ENCODE peak calls at places on chromosomes 11 and 22, in seven cellular contexts. One of them, this sample, is unnamed.

GRCh38 chr22:47567741-47568140 is 805.3 kb downstream of the TBC1D22A start:
- DNase-seq in fibroblast of pulmonary artery: no peak
- DNase-seq in CD8-positive, alpha-beta T cell: no peak
- DNase-seq in cardiac fibroblast: no peak
- DNase-seq in choroid plexus epithelial cell: no peak
- DNase-seq in GM12865: no peak
- DNase-seq in NCI-H446: no peak
- DNase-seq in this sample: no peak

GRCh38 chr22:20621162-20621561 is 113.8 kb downstream of the MED15 start:
- DNase-seq in fibroblast of pulmonary artery: no peak
- DNase-seq in cardiac fibroblast: no peak
- DNase-seq in CD8-positive, alpha-beta T cell: no peak
- DNase-seq in NCI-H446: no peak
- DNase-seq in choroid plexus epithelial cell: no peak
- DNase-seq in GM12865: no peak
- DNase-seq in this sample: no peak

GRCh38 chr11:43969543-43969942 is 27.1 kb downstream of the C11orf96 start:
- DNase-seq in cardiac fibroblast: peak; percentile 44
- DNase-seq in GM12865: no peak
- DNase-seq in CD8-positive, alpha-beta T cell: no peak
- DNase-seq in fibroblast of pulmonary artery: peak; percentile 37
- DNase-seq in NCI-H446: peak; percentile 51
- DNase-seq in choroid plexus epithelial cell: peak; percentile 63
- DNase-seq in this sample: peak; percentile 20

GRCh38 chr11:67301951-67302516 is 1.3 kb upstream of the SSH3 start:
- DNase-seq in fibroblast of pulmonary artery: no peak
- DNase-seq in cardiac fibroblast: peak; percentile 54
- DNase-seq in choroid plexus epithelial cell: peak; percentile 94
- DNase-seq in CD8-positive, alpha-beta T cell: no peak
- DNase-seq in NCI-H446: no peak
- DNase-seq in GM12865: no peak
- DNase-seq in this sample: no peak

GRCh38 chr11:43972366-43972765 is 29.9 kb downstream of the C11orf96 start:
- DNase-seq in fibroblast of pulmonary artery: no peak
- DNase-seq in choroid plexus epithelial cell: no peak
- DNase-seq in GM12865: no peak
- DNase-seq in cardiac fibroblast: no peak
- DNase-seq in CD8-positive, alpha-beta T cell: no peak
- DNase-seq in NCI-H446: no peak
- DNase-seq in this sample: no peak

GRCh38 chr22:25747245-25747944 is 5.4 kb downstream of the MYO18B start:
- DNase-seq in CD8-positive, alpha-beta T cell: no peak
- DNase-seq in NCI-H446: peak; percentile 37
- DNase-seq in choroid plexus epithelial cell: peak; percentile 85
- DNase-seq in fibroblast of pulmonary artery: peak; percentile 92
- DNase-seq in GM12865: no peak
- DNase-seq in cardiac fibroblast: peak; percentile 98
- DNase-seq in this sample: peak; percentile 95

GRCh38 chr11:30445056-30445455 is 122.2 kb downstream of the ARL14EP start:
- DNase-seq in NCI-H446: no peak
- DNase-seq in GM12865: no peak
- DNase-seq in cardiac fibroblast: no peak
- DNase-seq in fibroblast of pulmonary artery: no peak
- DNase-seq in CD8-positive, alpha-beta T cell: no peak
- DNase-seq in choroid plexus epithelial cell: no peak
- DNase-seq in this sample: no peak

GRCh38 chr11:1746956-1747752 is 3.2 kb downstream of the IFITM10 start:
- DNase-seq in fibroblast of pulmonary artery: no peak
- DNase-seq in cardiac fibroblast: no peak
- DNase-seq in GM12865: no peak
- DNase-seq in NCI-H446: no peak
- DNase-seq in choroid plexus epithelial cell: no peak
- DNase-seq in CD8-positive, alpha-beta T cell: no peak
- DNase-seq in this sample: no peak

GRCh38 chr22:25759825-25760231 is 17.8 kb downstream of the MYO18B start:
- DNase-seq in GM12865: no peak
- DNase-seq in NCI-H446: no peak
- DNase-seq in cardiac fibroblast: peak; percentile 99
- DNase-seq in choroid plexus epithelial cell: peak; percentile 95
- DNase-seq in fibroblast of pulmonary artery: peak; percentile 97
- DNase-seq in CD8-positive, alpha-beta T cell: no peak
- DNase-seq in this sample: peak; percentile 93

GRCh38 chr11:72641900-72642814 is 32.1 kb downstream of the PDE2A start:
- DNase-seq in NCI-H446: no peak
- DNase-seq in GM12865: no peak
- DNase-seq in cardiac fibroblast: no peak
- DNase-seq in choroid plexus epithelial cell: no peak
- DNase-seq in fibroblast of pulmonary artery: no peak
- DNase-seq in CD8-positive, alpha-beta T cell: no peak
- DNase-seq in this sample: peak; percentile 60

GRCh38 chr11:18731949-18732821 is 6.2 kb upstream of the IGSF22 start:
- DNase-seq in cardiac fibroblast: peak; percentile 49
- DNase-seq in fibroblast of pulmonary artery: peak; percentile 59
- DNase-seq in choroid plexus epithelial cell: peak; percentile 68
- DNase-seq in NCI-H446: peak; percentile 45
- DNase-seq in GM12865: peak; percentile 62
- DNase-seq in CD8-positive, alpha-beta T cell: peak; percentile 58
- DNase-seq in this sample: peak; percentile 73

GRCh38 chr22:28105988-28106387 is 186.9 kb upstream of the PITPNB start:
- DNase-seq in NCI-H446: no peak
- DNase-seq in cardiac fibroblast: no peak
- DNase-seq in fibroblast of pulmonary artery: no peak
- DNase-seq in CD8-positive, alpha-beta T cell: no peak
- DNase-seq in choroid plexus epithelial cell: no peak
- DNase-seq in GM12865: no peak
- DNase-seq in this sample: no peak

GRCh38 chr11:71251761-71252433 is 480 bp downstream of the SHANK2 start:
- DNase-seq in GM12865: peak; percentile 23
- DNase-seq in cardiac fibroblast: peak; percentile 1
- DNase-seq in NCI-H446: no peak
- DNase-seq in choroid plexus epithelial cell: no peak
- DNase-seq in CD8-positive, alpha-beta T cell: no peak
- DNase-seq in fibroblast of pulmonary artery: no peak
- DNase-seq in this sample: peak; percentile 52

GRCh38 chr11:69618237-69618636 is 22.7 kb upstream of the CCND1 start:
- DNase-seq in GM12865: no peak
- DNase-seq in fibroblast of pulmonary artery: no peak
- DNase-seq in NCI-H446: no peak
- DNase-seq in choroid plexus epithelial cell: no peak
- DNase-seq in cardiac fibroblast: no peak
- DNase-seq in CD8-positive, alpha-beta T cell: no peak
- DNase-seq in this sample: no peak

GRCh38 chr11:65473275-65473860 is 25.5 kb upstream of the MALAT1 start:
- DNase-seq in CD8-positive, alpha-beta T cell: no peak
- DNase-seq in NCI-H446: no peak
- DNase-seq in GM12865: no peak
- DNase-seq in choroid plexus epithelial cell: peak; percentile 61
- DNase-seq in cardiac fibroblast: no peak
- DNase-seq in fibroblast of pulmonary artery: no peak
- DNase-seq in this sample: no peak

GRCh38 chr11:96149743-96150555 is 193.0 kb downstream of the MAML2 start:
- DNase-seq in fibroblast of pulmonary artery: peak; percentile 82
- DNase-seq in choroid plexus epithelial cell: peak; percentile 65
- DNase-seq in NCI-H446: no peak
- DNase-seq in cardiac fibroblast: peak; percentile 88
- DNase-seq in GM12865: no peak
- DNase-seq in CD8-positive, alpha-beta T cell: no peak
- DNase-seq in this sample: peak; percentile 77

GRCh38 chr22:40000171-40000570 is 5.4 kb downstream of the FAM83F start:
- DNase-seq in GM12865: no peak
- DNase-seq in choroid plexus epithelial cell: no peak
- DNase-seq in CD8-positive, alpha-beta T cell: no peak
- DNase-seq in fibroblast of pulmonary artery: no peak
- DNase-seq in cardiac fibroblast: no peak
- DNase-seq in NCI-H446: no peak
- DNase-seq in this sample: no peak

GRCh38 chr11:7480132-7480531 is 5.2 kb upstream of the OLFML1 start:
- DNase-seq in CD8-positive, alpha-beta T cell: no peak
- DNase-seq in NCI-H446: no peak
- DNase-seq in cardiac fibroblast: peak; percentile 9
- DNase-seq in fibroblast of pulmonary artery: peak; percentile 43
- DNase-seq in GM12865: no peak
- DNase-seq in choroid plexus epithelial cell: peak; percentile 60
- DNase-seq in this sample: peak; percentile 69

GRCh38 chr11:13043912-13044628 is 35.0 kb downstream of the RASSF10 start:
- DNase-seq in GM12865: no peak
- DNase-seq in choroid plexus epithelial cell: no peak
- DNase-seq in CD8-positive, alpha-beta T cell: no peak
- DNase-seq in cardiac fibroblast: no peak
- DNase-seq in NCI-H446: no peak
- DNase-seq in fibroblast of pulmonary artery: no peak
- DNase-seq in this sample: no peak

GRCh38 chr22:47776329-47776728 is 1013.9 kb downstream of the TBC1D22A start:
- DNase-seq in cardiac fibroblast: no peak
- DNase-seq in fibroblast of pulmonary artery: no peak
- DNase-seq in choroid plexus epithelial cell: no peak
- DNase-seq in CD8-positive, alpha-beta T cell: no peak
- DNase-seq in NCI-H446: no peak
- DNase-seq in GM12865: no peak
- DNase-seq in this sample: no peak

GRCh38 chr22:50710886-50711285 is 27.1 kb upstream of the ACR start:
- DNase-seq in fibroblast of pulmonary artery: no peak
- DNase-seq in cardiac fibroblast: no peak
- DNase-seq in CD8-positive, alpha-beta T cell: no peak
- DNase-seq in NCI-H446: no peak
- DNase-seq in GM12865: no peak
- DNase-seq in choroid plexus epithelial cell: no peak
- DNase-seq in this sample: no peak

GRCh38 chr11:125418396-125418795 is 77.7 kb downstream of the FEZ1 start:
- DNase-seq in NCI-H446: no peak
- DNase-seq in CD8-positive, alpha-beta T cell: no peak
- DNase-seq in GM12865: no peak
- DNase-seq in fibroblast of pulmonary artery: no peak
- DNase-seq in choroid plexus epithelial cell: no peak
- DNase-seq in cardiac fibroblast: no peak
- DNase-seq in this sample: no peak

GRCh38 chr11:124900464-124900863 is 2.8 kb upstream of the ROBO4 start:
- DNase-seq in NCI-H446: no peak
- DNase-seq in GM12865: no peak
- DNase-seq in fibroblast of pulmonary artery: peak; percentile 85
- DNase-seq in choroid plexus epithelial cell: peak; percentile 83
- DNase-seq in cardiac fibroblast: peak; percentile 96
- DNase-seq in CD8-positive, alpha-beta T cell: no peak
- DNase-seq in this sample: peak; percentile 79

GRCh38 chr11:124536520-124536919 is 6.9 kb downstream of the OR8B12 start:
- DNase-seq in NCI-H446: no peak
- DNase-seq in GM12865: no peak
- DNase-seq in fibroblast of pulmonary artery: peak; percentile 92
- DNase-seq in cardiac fibroblast: peak; percentile 91
- DNase-seq in CD8-positive, alpha-beta T cell: no peak
- DNase-seq in choroid plexus epithelial cell: peak; percentile 98
- DNase-seq in this sample: peak; percentile 9

GRCh38 chr11:113994077-113994954 is 19.4 kb downstream of the HTR3A start:
- DNase-seq in NCI-H446: no peak
- DNase-seq in cardiac fibroblast: peak; percentile 27
- DNase-seq in choroid plexus epithelial cell: peak; percentile 21
- DNase-seq in CD8-positive, alpha-beta T cell: peak; percentile 20
- DNase-seq in GM12865: no peak
- DNase-seq in fibroblast of pulmonary artery: peak; percentile 23
- DNase-seq in this sample: peak; percentile 64

This sample was measured in adipocyte.